ENCODE peak calls at places on chromosomes 7 and 10, in eight cellular contexts. G, K, H, F, R, W, Q and Y are unnamed samples.

GRCh38 chr7:6636741-6637543 is at the start of gene ZNF316:
- DNase-seq in F (peak), R (peak), Q (peak), W (peak), G (peak), H (peak), K (peak), Y (peak)

GRCh38 chr10:870564-871166 is 60.8 kb downstream of the LARP4B start:
- DNase-seq in F (no peak), G (no peak), Q (no peak), R (no peak), H (no peak), W (no peak), K (no peak), Y (no peak)

GRCh38 chr7:75892634-75893272 is 13.9 kb downstream of the RHBDD2 start:
- DNase-seq in G (no peak), R (peak), W (no peak), K (peak), H (no peak), Q (no peak), F (no peak), Y (peak)

GRCh38 chr10:111756541-111757061 is 427.0 kb downstream of the GPAM start:
- DNase-seq in Q (no peak), K (peak), R (peak), W (peak), H (peak), G (peak), F (peak), Y (peak)

GRCh38 chr7:18803880-18804279 is 308.3 kb downstream of the HDAC9 start:
- DNase-seq in F (no peak), W (no peak), G (no peak), Q (no peak), K (no peak), H (no peak), R (no peak), Y (no peak)

GRCh38 chr7:26346611-26347200 is 55.0 kb downstream of the SNX10 start:
- DNase-seq in K (no peak), F (no peak), R (no peak), G (no peak), Q (peak), H (no peak), W (no peak), Y (peak)

GRCh38 chr7:40833541-40834234 is 698.9 kb downstream of the SUGCT start:
- DNase-seq in F (no peak), G (no peak), Q (no peak), W (no peak), K (no peak), H (peak), R (peak), Y (no peak)

GRCh38 chr7:7428806-7429205 is 106.9 kb downstream of the COL28A1 start:
- DNase-seq in Q (no peak), K (no peak), G (no peak), F (no peak), R (peak), W (no peak), H (no peak), Y (no peak)